ENCODE peak calls at places on chromosome 11, in nine cellular contexts. O is right lobe of liver; L is mucosa of gallbladder; E is CD4-positive, alpha-beta T cell; S is HEK293T; J is RWPE1; P is sigmoid colon; T is EH; W is colonic mucosa. F is an unnamed sample.
A peak's percentile ranks its signal among the peaks of the same experiment; 100 is the strongest.

GRCh38 chr11:32385998-32386397 is 49.3 kb downstream of the WT1 start:
- DNase-seq in O (no peak), P (no peak), L (no peak), J (peak; percentile 62), E (no peak), W (peak; percentile 20), S (peak; percentile 57), T (peak; percentile 21), F (no peak)

GRCh38 chr11:33785609-33786008 is 11.3 kb upstream of the FBXO3 start:
- DNase-seq in T (no peak), L (no peak), J (no peak), W (no peak), O (no peak), E (no peak), P (no peak), S (no peak), F (no peak)

GRCh38 chr11:76621866-76622265 is 48.7 kb downstream of the LRRC32 start:
- DNase-seq in E (no peak), J (no peak), O (no peak), S (no peak), P (no peak), L (no peak), W (no peak), T (peak; percentile 50), F (no peak)

GRCh38 chr11:12746593-12747097 is 72.4 kb downstream of the TEAD1 start:
- DNase-seq in T (peak; percentile 90), J (peak; percentile 82), P (peak; percentile 77), L (no peak), W (no peak), E (no peak), O (no peak), S (peak; percentile 91), F (peak; percentile 94)

GRCh38 chr11:77821349-77821851 is 456 bp downstream of the AAMDC start:
- DNase-seq in J (peak; percentile 14), P (peak; percentile 71), L (peak; percentile 12), O (peak; percentile 31), T (peak; percentile 62), S (peak; percentile 12), W (peak; percentile 45), E (peak; percentile 7), F (peak; percentile 52)

GRCh38 chr11:16925495-16926065 is 88.6 kb downstream of the PLEKHA7 start:
- DNase-seq in W (peak; percentile 62), E (no peak), L (peak; percentile 31), J (peak; percentile 58), P (peak; percentile 66), O (peak; percentile 52), S (peak; percentile 53), T (peak; percentile 26), F (peak; percentile 78)

GRCh38 chr11:119728226-119728626 is 774 bp downstream of the NECTIN1 start:
- DNase-seq in E (no peak), P (no peak), T (peak; percentile 16), J (no peak), S (peak; percentile 30), L (no peak), W (peak; percentile 45), O (no peak), F (peak; percentile 61)

GRCh38 chr11:118841469-118842222 is 42.0 kb upstream of the CXCR5 start:
- DNase-seq in W (no peak), E (peak; percentile 4), T (no peak), O (no peak), S (no peak), J (no peak), L (no peak), P (no peak), F (no peak)

GRCh38 chr11:122853971-122854446 is 15.7 kb downstream of the CRTAM start:
- DNase-seq in O (no peak), E (no peak), J (peak; percentile 77), L (peak; percentile 74), T (peak; percentile 84), P (no peak), S (peak; percentile 76), W (peak; percentile 63), F (peak; percentile 55)

GRCh38 chr11:6586434-6587359 is 16.7 kb downstream of the RRP8 start:
- DNase-seq in O (no peak), L (no peak), S (no peak), E (no peak), P (peak; percentile 75), J (no peak), T (no peak), W (peak; percentile 14), F (peak; percentile 63)

GRCh38 chr11:109138200-109138599 is 283.8 kb upstream of the C11orf87 start:
- DNase-seq in O (no peak), P (no peak), E (no peak), T (no peak), L (no peak), W (no peak), S (no peak), J (peak; percentile 6), F (no peak)

GRCh38 chr11:1382831-1383607 is 6.7 kb upstream of the BRSK2 start:
- DNase-seq in O (peak; percentile 88), T (peak; percentile 73), J (peak; percentile 40), P (peak; percentile 94), E (peak; percentile 65), W (peak; percentile 75), S (peak; percentile 66), L (peak; percentile 88), F (peak; percentile 73)

GRCh38 chr11:40491341-40491740 is 968.1 kb downstream of the LRRC4C start:
- DNase-seq in O (no peak), P (no peak), T (no peak), S (no peak), L (no peak), J (no peak), W (no peak), E (no peak), F (no peak)

GRCh38 chr11:75627879-75628668 is 40.8 kb downstream of the MAP6 start:
- DNase-seq in L (no peak), E (no peak), P (no peak), W (no peak), O (no peak), T (peak; percentile 54), S (no peak), J (no peak), F (peak; percentile 24)

GRCh38 chr11:113577356-113578163 is 102.4 kb upstream of the DRD2 start:
- DNase-seq in O (no peak), L (peak; percentile 12), P (no peak), W (no peak), S (no peak), J (no peak), E (no peak), T (no peak), F (peak; percentile 86)

GRCh38 chr11:132941024-132941646 is 591.2 kb downstream of the OPCML start:
- DNase-seq in E (no peak), L (peak; percentile 16), J (peak; percentile 5), T (peak; percentile 56), S (no peak), P (no peak), O (no peak), W (no peak), F (no peak)

GRCh38 chr11:124640660-124641059 is 18.0 kb downstream of the TBRG1 start:
- DNase-seq in S (no peak), W (no peak), E (no peak), J (no peak), L (no peak), T (peak; percentile 1), P (no peak), O (no peak), F (peak; percentile 3)

GRCh38 chr11:613369-613968 is 2.3 kb downstream of the IRF7 start:
- DNase-seq in W (peak; percentile 87), J (peak; percentile 82), O (peak; percentile 89), S (peak; percentile 38), L (peak; percentile 56), E (peak; percentile 85), T (peak; percentile 69), P (no peak), F (peak; percentile 18)

F was measured in NCI-H146.